ENCODE peak calls at places on chromosomes 7 and 10, in seven cellular contexts. One of them, this sample, is unnamed.

GRCh38 chr7:23067271-23067670 is 38.3 kb upstream of the KLHL7 start:
- DNase-seq in activated CD8-positive, alpha-beta memory T cell treated with anti-CD3 and anti-CD28 coated beads, Interleukin-2, amount 10 ng/mL, durations not matched to agents 7 days and 5 days: no peak
- DNase-seq in GM04504: peak; percentile 69
- DNase-seq in SW 1271: no peak
- DNase-seq in heart right ventricle: no peak
- DNase-seq in WTC11: no peak
- DNase-seq in bronchial epithelial cell: no peak
- DNase-seq in this sample: no peak

GRCh38 chr10:85919358-85920022 is 447.1 kb downstream of the GRID1 start:
- DNase-seq in activated CD8-positive, alpha-beta memory T cell treated with anti-CD3 and anti-CD28 coated beads, Interleukin-2, amount 10 ng/mL, durations not matched to agents 7 days and 5 days: peak; percentile 22
- DNase-seq in GM04504: no peak
- DNase-seq in SW 1271: no peak
- DNase-seq in heart right ventricle: no peak
- DNase-seq in WTC11: no peak
- DNase-seq in bronchial epithelial cell: peak; percentile 15
- DNase-seq in this sample: no peak

GRCh38 chr10:99435986-99436633 is 5.7 kb upstream of the GOT1 start:
- DNase-seq in activated CD8-positive, alpha-beta memory T cell treated with anti-CD3 and anti-CD28 coated beads, Interleukin-2, amount 10 ng/mL, durations not matched to agents 7 days and 5 days: no peak
- DNase-seq in GM04504: peak; percentile 13
- DNase-seq in SW 1271: peak; percentile 28
- DNase-seq in heart right ventricle: no peak
- DNase-seq in WTC11: no peak
- DNase-seq in bronchial epithelial cell: peak; percentile 58
- DNase-seq in this sample: peak; percentile 81

GRCh38 chr7:9921326-9921725 is 1052.3 kb upstream of the PHF14 start:
- DNase-seq in activated CD8-positive, alpha-beta memory T cell treated with anti-CD3 and anti-CD28 coated beads, Interleukin-2, amount 10 ng/mL, durations not matched to agents 7 days and 5 days: no peak
- DNase-seq in GM04504: no peak
- DNase-seq in SW 1271: no peak
- DNase-seq in heart right ventricle: no peak
- DNase-seq in WTC11: no peak
- DNase-seq in bronchial epithelial cell: no peak
- DNase-seq in this sample: no peak

GRCh38 chr10:58291538-58292174 is 22.7 kb downstream of the CISD1 start:
- DNase-seq in activated CD8-positive, alpha-beta memory T cell treated with anti-CD3 and anti-CD28 coated beads, Interleukin-2, amount 10 ng/mL, durations not matched to agents 7 days and 5 days: peak; percentile 41
- DNase-seq in GM04504: no peak
- DNase-seq in SW 1271: peak; percentile 73
- DNase-seq in heart right ventricle: no peak
- DNase-seq in WTC11: no peak
- DNase-seq in bronchial epithelial cell: peak; percentile 61
- DNase-seq in this sample: peak; percentile 68

GRCh38 chr7:83677180-83677866 is 28.4 kb upstream of the SEMA3E start:
- DNase-seq in activated CD8-positive, alpha-beta memory T cell treated with anti-CD3 and anti-CD28 coated beads, Interleukin-2, amount 10 ng/mL, durations not matched to agents 7 days and 5 days: no peak
- DNase-seq in GM04504: peak; percentile 53
- DNase-seq in SW 1271: peak; percentile 85
- DNase-seq in heart right ventricle: no peak
- DNase-seq in WTC11: no peak
- DNase-seq in bronchial epithelial cell: peak; percentile 93
- DNase-seq in this sample: peak; percentile 31

GRCh38 chr7:63899691-63900393 is 98.8 kb upstream of the ZNF722 start:
- DNase-seq in activated CD8-positive, alpha-beta memory T cell treated with anti-CD3 and anti-CD28 coated beads, Interleukin-2, amount 10 ng/mL, durations not matched to agents 7 days and 5 days: peak; percentile 78
- DNase-seq in GM04504: no peak
- DNase-seq in SW 1271: peak; percentile 69
- DNase-seq in heart right ventricle: peak; percentile 84
- DNase-seq in WTC11: no peak
- DNase-seq in bronchial epithelial cell: no peak
- DNase-seq in this sample: no peak

GRCh38 chr10:35372329-35372728 is 36.0 kb downstream of the CCNY start:
- DNase-seq in activated CD8-positive, alpha-beta memory T cell treated with anti-CD3 and anti-CD28 coated beads, Interleukin-2, amount 10 ng/mL, durations not matched to agents 7 days and 5 days: no peak
- DNase-seq in GM04504: no peak
- DNase-seq in SW 1271: no peak
- DNase-seq in heart right ventricle: peak; percentile 42
- DNase-seq in WTC11: no peak
- DNase-seq in bronchial epithelial cell: peak; percentile 94
- DNase-seq in this sample: no peak

GRCh38 chr7:131897016-131897789 is 340.8 kb upstream of the PODXL start:
- DNase-seq in activated CD8-positive, alpha-beta memory T cell treated with anti-CD3 and anti-CD28 coated beads, Interleukin-2, amount 10 ng/mL, durations not matched to agents 7 days and 5 days: no peak
- DNase-seq in GM04504: peak; percentile 36
- DNase-seq in SW 1271: no peak
- DNase-seq in heart right ventricle: no peak
- DNase-seq in WTC11: no peak
- DNase-seq in bronchial epithelial cell: peak; percentile 50
- DNase-seq in this sample: no peak

GRCh38 chr7:149060161-149060560 is 30.4 kb downstream of the ZNF786 start:
- DNase-seq in activated CD8-positive, alpha-beta memory T cell treated with anti-CD3 and anti-CD28 coated beads, Interleukin-2, amount 10 ng/mL, durations not matched to agents 7 days and 5 days: no peak
- DNase-seq in GM04504: no peak
- DNase-seq in SW 1271: no peak
- DNase-seq in heart right ventricle: no peak
- DNase-seq in WTC11: no peak
- DNase-seq in bronchial epithelial cell: peak; percentile 6
- DNase-seq in this sample: no peak

GRCh38 chr7:13628231-13629001 is 361.1 kb downstream of the ETV1 start:
- DNase-seq in activated CD8-positive, alpha-beta memory T cell treated with anti-CD3 and anti-CD28 coated beads, Interleukin-2, amount 10 ng/mL, durations not matched to agents 7 days and 5 days: no peak
- DNase-seq in GM04504: peak; percentile 42
- DNase-seq in SW 1271: peak; percentile 57
- DNase-seq in heart right ventricle: no peak
- DNase-seq in WTC11: no peak
- DNase-seq in bronchial epithelial cell: peak; percentile 22
- DNase-seq in this sample: no peak

GRCh38 chr10:32629910-32630309 is 184.0 kb downstream of the CCDC7 start:
- DNase-seq in activated CD8-positive, alpha-beta memory T cell treated with anti-CD3 and anti-CD28 coated beads, Interleukin-2, amount 10 ng/mL, durations not matched to agents 7 days and 5 days: no peak
- DNase-seq in GM04504: no peak
- DNase-seq in SW 1271: no peak
- DNase-seq in heart right ventricle: no peak
- DNase-seq in WTC11: no peak
- DNase-seq in bronchial epithelial cell: no peak
- DNase-seq in this sample: no peak

GRCh38 chr10:618229-618989 is 71.1 kb downstream of the DIP2C start:
- DNase-seq in activated CD8-positive, alpha-beta memory T cell treated with anti-CD3 and anti-CD28 coated beads, Interleukin-2, amount 10 ng/mL, durations not matched to agents 7 days and 5 days: no peak
- DNase-seq in GM04504: no peak
- DNase-seq in SW 1271: no peak
- DNase-seq in heart right ventricle: no peak
- DNase-seq in WTC11: no peak
- DNase-seq in bronchial epithelial cell: no peak
- DNase-seq in this sample: no peak

GRCh38 chr7:162583-163297 is 29.6 kb upstream of the FAM20C start:
- DNase-seq in activated CD8-positive, alpha-beta memory T cell treated with anti-CD3 and anti-CD28 coated beads, Interleukin-2, amount 10 ng/mL, durations not matched to agents 7 days and 5 days: no peak
- DNase-seq in GM04504: no peak
- DNase-seq in SW 1271: no peak
- DNase-seq in heart right ventricle: no peak
- DNase-seq in WTC11: no peak
- DNase-seq in bronchial epithelial cell: no peak
- DNase-seq in this sample: no peak

GRCh38 chr7:99106869-99107268 is 37.0 kb downstream of the SMURF1 start:
- DNase-seq in activated CD8-positive, alpha-beta memory T cell treated with anti-CD3 and anti-CD28 coated beads, Interleukin-2, amount 10 ng/mL, durations not matched to agents 7 days and 5 days: no peak
- DNase-seq in GM04504: no peak
- DNase-seq in SW 1271: peak; percentile 21
- DNase-seq in heart right ventricle: no peak
- DNase-seq in WTC11: no peak
- DNase-seq in bronchial epithelial cell: peak; percentile 84
- DNase-seq in this sample: no peak

GRCh38 chr7:20176552-20177242 is 40.5 kb downstream of the MACC1 start:
- DNase-seq in activated CD8-positive, alpha-beta memory T cell treated with anti-CD3 and anti-CD28 coated beads, Interleukin-2, amount 10 ng/mL, durations not matched to agents 7 days and 5 days: no peak
- DNase-seq in GM04504: no peak
- DNase-seq in SW 1271: no peak
- DNase-seq in heart right ventricle: no peak
- DNase-seq in WTC11: no peak
- DNase-seq in bronchial epithelial cell: no peak
- DNase-seq in this sample: no peak

GRCh38 chr10:31765546-31765945 is 163.1 kb downstream of the ARHGAP12 start:
- DNase-seq in activated CD8-positive, alpha-beta memory T cell treated with anti-CD3 and anti-CD28 coated beads, Interleukin-2, amount 10 ng/mL, durations not matched to agents 7 days and 5 days: peak; percentile 32
- DNase-seq in GM04504: peak; percentile 81
- DNase-seq in SW 1271: no peak
- DNase-seq in heart right ventricle: no peak
- DNase-seq in WTC11: no peak
- DNase-seq in bronchial epithelial cell: no peak
- DNase-seq in this sample: no peak

GRCh38 chr10:31596765-31597164 is 277.7 kb downstream of the ZEB1 start:
- DNase-seq in activated CD8-positive, alpha-beta memory T cell treated with anti-CD3 and anti-CD28 coated beads, Interleukin-2, amount 10 ng/mL, durations not matched to agents 7 days and 5 days: no peak
- DNase-seq in GM04504: no peak
- DNase-seq in SW 1271: no peak
- DNase-seq in heart right ventricle: no peak
- DNase-seq in WTC11: no peak
- DNase-seq in bronchial epithelial cell: no peak
- DNase-seq in this sample: no peak

GRCh38 chr10:74898201-74898976 is 72.0 kb downstream of the KAT6B start:
- DNase-seq in activated CD8-positive, alpha-beta memory T cell treated with anti-CD3 and anti-CD28 coated beads, Interleukin-2, amount 10 ng/mL, durations not matched to agents 7 days and 5 days: peak; percentile 82
- DNase-seq in GM04504: no peak
- DNase-seq in SW 1271: no peak
- DNase-seq in heart right ventricle: no peak
- DNase-seq in WTC11: no peak
- DNase-seq in bronchial epithelial cell: peak; percentile 80
- DNase-seq in this sample: no peak

GRCh38 chr10:26214004-26214403 is 2.6 kb upstream of the GAD2 start:
- DNase-seq in activated CD8-positive, alpha-beta memory T cell treated with anti-CD3 and anti-CD28 coated beads, Interleukin-2, amount 10 ng/mL, durations not matched to agents 7 days and 5 days: no peak
- DNase-seq in GM04504: no peak
- DNase-seq in SW 1271: no peak
- DNase-seq in heart right ventricle: no peak
- DNase-seq in WTC11: peak; percentile 49
- DNase-seq in bronchial epithelial cell: no peak
- DNase-seq in this sample: no peak

GRCh38 chr10:517872-518475 is 171.5 kb downstream of the DIP2C start:
- DNase-seq in activated CD8-positive, alpha-beta memory T cell treated with anti-CD3 and anti-CD28 coated beads, Interleukin-2, amount 10 ng/mL, durations not matched to agents 7 days and 5 days: no peak
- DNase-seq in GM04504: no peak
- DNase-seq in SW 1271: no peak
- DNase-seq in heart right ventricle: no peak
- DNase-seq in WTC11: no peak
- DNase-seq in bronchial epithelial cell: no peak
- DNase-seq in this sample: no peak